ENCODE peak calls at places on chromosome 18, in seven cellular contexts. Z is heart left ventricle, M is sigmoid colon, P is fibroblast of lung, U is neural progenitor cell, G is AG04450, T is endothelial cell of umbilical vein. C is an unnamed sample. For H3K27me3, the result is how much of the 10 kb centered on the place peaks cover.

GRCh38 chr18:58514773-58515172 is 114.1 kb downstream of the ALPK2 start:
- DNase-seq in U (no peak), Z (no peak), T (no peak), M (no peak), G (no peak), P (no peak), C (no peak)

GRCh38 chr18:63892544-63892943 is 5.0 kb downstream of the SERPINB2 start:
- DNase-seq in M (no peak), T (no peak), U (no peak), P (no peak), G (no peak), Z (no peak), C (no peak)

GRCh38 chr18:45423664-45424063 is 191.6 kb upstream of the SLC14A2 start:
- DNase-seq in T (no peak), P (no peak), Z (no peak), M (no peak), G (no peak), U (no peak), C (no peak)

GRCh38 chr18:3720818-3721545 is 271.0 kb downstream of the TGIF1 start:
- DNase-seq in M (no peak), U (no peak), G (no peak), T (no peak), Z (no peak), P (no peak), C (no peak)

GRCh38 chr18:23178661-23179081 is 43.4 kb downstream of the CABLES1 start:
- DNase-seq in U (no peak), Z (no peak), G (no peak), T (no peak), P (no peak), M (no peak), C (no peak)

GRCh38 chr18:46427216-46427995 is 229.6 kb downstream of the LOXHD1 start:
- DNase-seq in Z (peak), U (no peak), M (no peak), P (no peak), T (no peak), G (no peak), C (no peak)

GRCh38 chr18:58865714-58866113 is 1.0 kb downstream of the ZNF532 start:
- DNase-seq in P (peak), U (no peak), M (peak), Z (no peak), G (no peak), T (no peak), C (no peak)

GRCh38 chr18:31244737-31245432 is 73.1 kb upstream of the DSG1 start:
- DNase-seq in P (peak), T (peak), M (no peak), G (no peak), Z (no peak), U (peak), C (no peak)

GRCh38 chr18:3247243-3248061 is at the start of gene MYL12A:
- DNase-seq in G (peak), Z (peak), P (peak), T (peak), U (peak), M (peak), C (peak)

GRCh38 chr18:12668041-12668440 is 10.1 kb upstream of the SPIRE1 start:
- DNase-seq in M (no peak), P (no peak), Z (no peak), U (no peak), T (no peak), G (no peak), C (no peak)

GRCh38 chr18:45879681-45880655 is 54.5 kb downstream of the SIGLEC15 start:
- DNase-seq in Z (peak), P (peak), T (peak), M (peak), G (peak), U (peak), C (peak)

GRCh38 chr18:8750954-8751415 is 45.6 kb downstream of the MTCL1 start:
- DNase-seq in Z (no peak), M (peak), T (peak), U (no peak), G (peak), P (peak), C (no peak)

GRCh38 chr18:57051586-57052044 is 95.3 kb upstream of the BOD1L2 start:
- DNase-seq in Z (no peak), M (no peak), T (no peak), G (no peak), P (no peak), U (no peak), C (no peak)

GRCh38 chr18:34400837-34401236 is 176.1 kb upstream of the NOL4 start:
- DNase-seq in P (no peak), T (no peak), M (no peak), U (no peak), Z (no peak), G (no peak), C (no peak)

GRCh38 chr18:3761266-3761665 is 311.3 kb downstream of the TGIF1 start:
- DNase-seq in U (no peak), M (no peak), Z (no peak), P (no peak), T (no peak), G (no peak), C (no peak)

GRCh38 chr18:11387880-11388279 is 221.5 kb upstream of the SLC35G4 start:
- DNase-seq in Z (peak), U (peak), M (no peak), P (peak), T (peak), G (no peak), C (no peak)

GRCh38 chr18:27599202-27599829 is 414.2 kb upstream of the CHST9 start:
- DNase-seq in M (no peak), T (peak), U (peak), P (peak), G (no peak), Z (peak), C (no peak)

GRCh38 chr18:3466051-3466450 is 16.1 kb downstream of the TGIF1 start:
- DNase-seq in T (peak), U (no peak), M (no peak), G (no peak), P (peak), Z (no peak), C (no peak)

GRCh38 chr18:54388203-54389142 is 30.8 kb downstream of the C18orf54 start:
- DNase-seq in G (peak), P (peak), U (peak), M (no peak), Z (no peak), T (peak), C (peak)

GRCh38 chr18:11689031-11689971 is at the start of gene GNAL:
- DNase-seq in Z (peak), G (peak), P (peak), U (peak), M (peak), T (peak), C (peak)

GRCh38 chr18:44626807-44627206 is 53.9 kb upstream of the SETBP1 start:
- DNase-seq in Z (no peak), T (no peak), G (no peak), P (peak), U (no peak), M (no peak), C (no peak)

GRCh38 chr18:2955966-2956521 is 56.9 kb downstream of the LPIN2 start:
- DNase-seq in M (no peak), G (no peak), U (no peak), T (no peak), Z (no peak), P (no peak), C (no peak)

GRCh38 chr18:11309172-11309571 is 159.8 kb upstream of the PIEZO2 start:
- DNase-seq in M (no peak), G (no peak), P (no peak), T (no peak), U (no peak), Z (no peak), C (no peak)

GRCh38 chr18:31490387-31490786 is 7.6 kb upstream of the DSG2 start:
- DNase-seq in U (no peak), T (no peak), Z (no peak), P (peak), M (no peak), G (no peak), C (no peak)

GRCh38 chr18:52748343-52748742 is 408.3 kb downstream of the DCC start:
- DNase-seq in G (no peak), M (no peak), P (no peak), T (no peak), Z (no peak), U (no peak), C (no peak)

GRCh38 chr18:74427442-74428112 is 29.5 kb downstream of the DIPK1C start:
- DNase-seq in Z (no peak), T (no peak), M (no peak), P (no peak), G (no peak), U (no peak), C (no peak)

GRCh38 chr18:22985250-22985649 is 52.1 kb downstream of the RBBP8 start:
- DNase-seq in P (no peak), G (no peak), T (no peak), M (no peak), Z (no peak), U (no peak), C (no peak)

GRCh38 chr18:51350081-51350480 is 152.6 kb upstream of the MEX3C start:
- DNase-seq in U (no peak), T (no peak), G (no peak), M (no peak), Z (no peak), P (no peak), C (no peak)

GRCh38 chr18:2706903-2707302 is 51.4 kb downstream of the SMCHD1 start:
- DNase-seq in P (no peak), M (no peak), G (no peak), T (no peak), Z (no peak), U (peak), C (no peak)

GRCh38 chr18:13061630-13062189 is 70.5 kb downstream of the CEP192 start:
- DNase-seq in M (no peak), P (no peak), Z (no peak), U (no peak), G (no peak), T (no peak), C (no peak)

GRCh38 chr18:50602466-50602865 is 42.6 kb downstream of the MAPK4 start:
- DNase-seq in U (no peak), G (no peak), P (peak), M (no peak), T (no peak), Z (no peak), C (no peak)

GRCh38 chr18:41751161-41751560 is 203.9 kb upstream of the PIK3C3 start:
- DNase-seq in M (no peak), G (no peak), U (no peak), P (no peak), T (no peak), Z (no peak), C (no peak)

GRCh38 chr18:51135361-51135760 is 62.1 kb downstream of the MEX3C start:
- DNase-seq in Z (no peak), T (no peak), M (no peak), P (peak), U (no peak), G (no peak), C (no peak)

GRCh38 chr18:61900504-61901281 is 7.9 kb upstream of the RNF152 start:
- DNase-seq in U (no peak), T (no peak), M (no peak), P (no peak), G (no peak), Z (no peak), C (no peak)

GRCh38 chr18:77059294-77059916 is 73.2 kb downstream of the MBP start:
- DNase-seq in Z (no peak), G (no peak), P (peak), T (peak), U (peak), M (no peak), C (no peak)

GRCh38 chr18:33761363-33761762 is 183.3 kb downstream of the ASXL3 start:
- DNase-seq in M (no peak), T (peak), Z (no peak), U (peak), G (no peak), P (peak), C (no peak)

GRCh38 chr18:79964330-79965118 is at the start of gene HSBP1L1:
- DNase-seq in P (peak), M (peak), T (peak), U (peak), Z (peak), G (no peak), C (peak)
- TF ChIP-seq CTCF in P (no peak), M (peak), T (peak), U (peak), Z (peak), G (peak), C (peak)

DNA sequence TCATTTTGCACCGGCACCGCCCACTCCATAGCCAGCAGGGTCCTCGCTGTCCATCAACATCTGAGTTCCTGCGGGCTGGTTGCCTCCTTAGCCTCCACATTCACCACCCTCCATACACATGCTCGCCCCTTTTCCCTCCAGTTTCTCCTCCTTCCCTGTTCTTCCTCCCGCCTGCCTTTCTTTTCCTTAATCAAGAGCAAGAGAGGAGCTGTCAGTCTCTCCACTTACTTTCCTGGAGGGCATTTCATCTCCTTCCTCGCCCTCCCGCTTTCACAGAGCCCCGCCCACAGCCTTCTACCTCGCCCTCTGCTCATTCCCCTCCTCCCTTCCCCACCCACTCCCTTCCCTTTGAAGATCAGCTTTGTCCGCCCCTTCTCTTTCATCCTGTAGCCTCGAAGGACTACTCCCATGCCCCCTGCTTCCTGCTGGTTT is 13.8 kb upstream of the ZBTB7C start:
- DNase-seq in G (no peak), U (peak), T (no peak), Z (no peak), M (no peak), P (no peak), C (no peak)
- H3K27me3 ChIP-seq in G (under half), U (half or more), T (under half), Z (under half), M (under half), P (under half), C (under half)

GRCh38 chr18:36284671-36285295 is 12.7 kb upstream of the FHOD3 start:
- DNase-seq in P (peak), M (no peak), Z (no peak), U (peak), T (peak), G (peak), C (peak)
- TF ChIP-seq CTCF in P (peak), M (peak), Z (peak), U (peak), T (peak), G (peak), C (peak)

GRCh38 chr18:78427081-78427480 is 552.5 kb upstream of the SALL3 start:
- DNase-seq in P (no peak), Z (no peak), T (no peak), M (no peak), U (no peak), G (no peak), C (no peak)
- H3K27me3 ChIP-seq in P (under half), Z (under half), T (under half), M (under half), U (under half), G (under half), C (under half)

DNA sequence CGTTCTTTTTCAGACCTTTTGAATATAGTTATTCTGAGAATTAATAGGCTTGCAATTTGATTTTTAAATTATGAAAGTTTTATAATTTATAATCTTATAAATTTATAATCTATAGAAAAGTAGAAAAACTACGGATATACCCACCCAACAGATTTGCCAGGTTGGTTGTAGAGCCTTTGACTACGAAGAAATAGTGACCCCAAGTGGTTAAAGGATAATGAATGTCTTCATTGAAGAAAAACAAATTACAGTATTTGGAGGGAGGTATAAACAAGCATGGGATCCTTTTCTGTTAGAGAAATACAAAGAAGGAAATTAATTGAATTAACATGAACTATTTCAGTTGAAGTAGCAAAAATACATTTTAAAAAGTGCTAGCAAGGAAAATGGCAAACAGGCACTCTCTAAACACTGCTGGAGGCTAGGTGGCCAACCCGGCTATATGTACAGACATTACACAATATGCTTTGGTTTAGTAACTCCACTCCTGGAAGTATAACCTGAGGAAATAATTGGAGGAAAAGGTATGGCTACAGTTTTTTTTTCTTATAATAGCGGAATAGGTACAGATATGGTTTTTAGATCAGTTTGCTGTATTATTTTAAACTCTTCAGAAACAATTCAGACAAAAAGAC is 110.9 kb downstream of the MIB1 start:
- DNase-seq in M (no peak), P (no peak), G (no peak), Z (no peak), U (no peak), T (peak), C (no peak)
- TF ChIP-seq CTCF in M (no peak), P (peak), G (peak), Z (peak), U (peak), T (peak), C (peak)

GRCh38 chr18:75926811-75927210 is 499.3 kb upstream of the SMIM21 start:
- DNase-seq in U (no peak), M (no peak), G (no peak), Z (no peak), P (peak), T (no peak), C (no peak)

DNA sequence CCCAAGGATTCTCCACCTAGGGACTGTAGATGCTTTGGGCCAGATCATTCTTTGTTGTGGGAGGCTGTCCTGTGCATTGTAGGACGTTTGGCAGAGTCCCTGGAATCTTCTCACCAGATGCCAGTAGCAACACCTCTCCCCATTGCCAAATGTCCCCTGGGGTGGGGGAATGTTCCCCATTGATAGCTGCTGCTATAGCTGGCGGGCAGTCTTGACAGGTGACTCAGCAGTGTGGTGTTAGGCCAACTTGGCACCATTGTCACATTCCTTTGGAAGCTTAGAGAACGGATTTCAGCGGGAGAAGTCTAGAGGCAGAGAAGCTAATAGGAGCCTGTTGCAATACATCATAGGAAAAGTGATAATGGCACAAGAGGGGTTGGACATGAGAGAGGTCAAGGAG is 495.7 kb upstream of the SMIM21 start:
- DNase-seq in U (no peak), Z (peak), G (no peak), M (peak), T (no peak), P (peak), C (no peak)
- H3K27me3 ChIP-seq in U (under half), Z (under half), G (under half), M (under half), T (under half), P (under half), C (under half)

DNA sequence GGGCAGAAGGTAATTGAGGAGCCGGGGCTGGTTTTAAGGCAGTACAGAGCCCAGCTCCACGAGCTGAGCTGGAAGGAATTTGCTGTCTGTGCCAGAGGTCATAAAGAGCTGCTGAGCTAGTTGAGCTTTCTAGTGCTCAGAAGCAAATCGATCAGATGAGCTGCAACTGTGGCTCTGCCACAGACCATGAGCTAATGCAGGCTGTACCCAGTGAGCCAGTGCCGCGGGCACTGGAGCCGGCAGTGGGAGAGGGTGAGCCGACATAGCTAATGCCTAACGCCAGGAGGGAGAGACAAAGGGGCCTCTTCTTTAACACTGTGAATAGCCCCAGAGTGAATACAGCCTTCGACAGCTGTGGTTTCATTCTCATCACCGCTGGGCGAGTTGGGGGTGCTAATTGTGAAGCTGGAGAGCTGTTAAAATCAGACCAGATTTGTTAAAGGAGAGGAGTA is 410.1 kb upstream of the TCF4 start:
- DNase-seq in G (no peak), U (peak), Z (no peak), P (peak), T (no peak), M (no peak), C (no peak)
- TF ChIP-seq CTCF in G (no peak), U (no peak), Z (no peak), P (peak), T (no peak), M (no peak), C (no peak)

GRCh38 chr18:7035807-7036206 is 81.8 kb downstream of the LAMA1 start:
- DNase-seq in T (no peak), U (no peak), P (no peak), G (no peak), Z (no peak), M (no peak), C (no peak)
- H3K27me3 ChIP-seq in T (under half), U (under half), P (under half), G (under half), Z (under half), M (under half), C (under half)

GRCh38 chr18:48317781-48318381 is 91.3 kb downstream of the ZBTB7C start:
- DNase-seq in M (no peak), G (no peak), T (no peak), P (no peak), Z (no peak), U (no peak), C (no peak)

GRCh38 chr18:48313803-48314202 is 95.4 kb downstream of the ZBTB7C start:
- DNase-seq in Z (no peak), T (no peak), M (no peak), P (no peak), U (no peak), G (no peak), C (no peak)

GRCh38 chr18:48312066-48312465 is 97.1 kb downstream of the ZBTB7C start:
- DNase-seq in G (no peak), T (no peak), M (no peak), P (no peak), U (no peak), Z (no peak), C (no peak)

GRCh38 chr18:48316177-48316576 is 93.0 kb downstream of the ZBTB7C start:
- DNase-seq in T (no peak), U (no peak), Z (no peak), P (no peak), G (no peak), M (no peak), C (no peak)

GRCh38 chr18:48314694-48315093 is 94.5 kb downstream of the ZBTB7C start:
- DNase-seq in T (no peak), M (no peak), Z (no peak), P (no peak), U (peak), G (no peak), C (no peak)
- TF ChIP-seq CTCF in T (no peak), M (no peak), Z (no peak), P (no peak), U (no peak), G (no peak), C (no peak)

C was measured in CD4-positive, alpha-beta T cell.